ENCODE peak calls at places on chromosomes 13 and 19, in five cellular contexts. One of them, this sample, is unnamed.

GRCh38 chr19:46372901-46373572 is 26.1 kb downstream of the PPP5C start:
- DNase-seq in HepG2: no peak
- DNase-seq in K562: no peak
- DNase-seq in endothelial cell of umbilical vein: peak
- DNase-seq in SK-N-SH: no peak
- DNase-seq in this sample: peak

GRCh38 chr13:57630661-57631606 is 610 bp upstream of the PCDH17 start:
- DNase-seq in HepG2: no peak
- DNase-seq in endothelial cell of umbilical vein: peak
- DNase-seq in SK-N-SH: peak
- DNase-seq in K562: no peak
- DNase-seq in this sample: peak

GRCh38 chr13:105485061-105485460 is 1050.4 kb downstream of the EFNB2 start:
- DNase-seq in endothelial cell of umbilical vein: no peak
- DNase-seq in SK-N-SH: no peak
- DNase-seq in HepG2: no peak
- DNase-seq in K562: no peak
- DNase-seq in this sample: no peak

GRCh38 chr13:25961294-25961693 is 90.5 kb downstream of the SHISA2 start:
- DNase-seq in SK-N-SH: no peak
- DNase-seq in endothelial cell of umbilical vein: no peak
- DNase-seq in HepG2: no peak
- DNase-seq in K562: no peak
- DNase-seq in this sample: no peak

GRCh38 chr13:50592412-50593145 is 250.9 kb downstream of the DLEU7 start:
- DNase-seq in HepG2: no peak
- DNase-seq in SK-N-SH: no peak
- DNase-seq in endothelial cell of umbilical vein: peak
- DNase-seq in K562: no peak
- DNase-seq in this sample: no peak

GRCh38 chr13:79874396-79875360 is 393.7 kb downstream of the NDFIP2 start:
- DNase-seq in SK-N-SH: no peak
- DNase-seq in endothelial cell of umbilical vein: no peak
- DNase-seq in HepG2: no peak
- DNase-seq in K562: no peak
- DNase-seq in this sample: peak

GRCh38 chr19:51016798-51017683 is 2.5 kb downstream of the KLK10 start:
- DNase-seq in endothelial cell of umbilical vein: peak
- DNase-seq in SK-N-SH: peak
- DNase-seq in K562: peak
- DNase-seq in HepG2: peak
- DNase-seq in this sample: peak

GRCh38 chr13:69178000-69178399 is 929.6 kb upstream of the ATXN8OS start:
- DNase-seq in K562: no peak
- DNase-seq in SK-N-SH: no peak
- DNase-seq in endothelial cell of umbilical vein: no peak
- DNase-seq in HepG2: no peak
- DNase-seq in this sample: no peak

GRCh38 chr19:13521066-13521465 is 14.8 kb upstream of the CACNA1A start:
- DNase-seq in HepG2: no peak
- DNase-seq in SK-N-SH: no peak
- DNase-seq in K562: peak
- DNase-seq in endothelial cell of umbilical vein: no peak
- DNase-seq in this sample: no peak

GRCh38 chr13:20711301-20712044 is 8.0 kb downstream of the IL17D start:
- DNase-seq in HepG2: no peak
- DNase-seq in K562: peak
- DNase-seq in endothelial cell of umbilical vein: no peak
- DNase-seq in SK-N-SH: no peak
- DNase-seq in this sample: peak

DNA sequence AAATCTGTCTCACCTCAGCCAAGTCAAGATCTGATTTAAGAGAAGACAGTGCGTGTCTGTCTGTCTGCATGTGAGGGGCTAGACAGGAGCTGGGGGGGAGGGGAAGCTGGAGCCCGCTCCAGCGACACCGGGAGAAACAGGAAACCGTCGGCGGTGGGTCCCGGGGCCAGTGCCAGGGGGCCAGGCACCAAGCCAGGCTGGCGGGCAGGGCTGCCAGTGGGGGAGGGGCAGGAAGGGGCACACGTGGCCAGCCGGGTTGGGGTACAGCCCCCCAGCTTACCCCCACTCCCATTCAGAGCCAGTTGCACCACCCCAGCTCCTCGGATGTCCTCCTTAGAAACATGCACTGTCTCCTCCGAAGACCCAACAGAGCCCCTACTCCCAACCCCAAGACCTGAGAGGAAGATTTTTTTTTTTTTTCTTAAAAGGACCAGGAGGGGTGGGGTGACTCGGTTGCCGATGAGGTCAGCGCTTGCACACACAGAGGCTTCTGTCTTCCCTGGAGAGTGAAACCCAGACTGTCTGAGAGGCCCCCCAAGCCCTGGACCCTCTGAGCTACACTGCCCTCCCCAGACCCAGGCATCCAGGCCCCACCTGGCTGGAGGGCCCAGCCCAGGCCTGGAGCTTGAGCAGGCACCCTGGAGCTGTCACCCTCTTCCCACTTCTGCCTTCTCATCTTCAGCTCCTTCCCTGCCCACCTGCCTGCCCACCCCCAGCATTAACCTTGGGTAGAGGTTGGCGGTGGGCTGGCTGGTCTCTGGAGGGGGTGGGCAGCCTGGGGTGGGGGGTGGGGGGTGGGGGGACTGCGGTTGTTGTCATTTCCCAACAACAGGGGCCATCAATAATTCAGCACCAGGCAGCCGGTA is 4.0 kb downstream of the ERF start:
- DNase-seq in K562: no peak
- DNase-seq in HepG2: no peak
- DNase-seq in endothelial cell of umbilical vein: peak
- DNase-seq in SK-N-SH: peak
- DNase-seq in this sample: no peak
- H3K4me2 ChIP-seq in K562: no peak
- H3K4me2 ChIP-seq in HepG2: no peak
- H3K4me2 ChIP-seq in endothelial cell of umbilical vein: peak
- H3K4me2 ChIP-seq in SK-N-SH: peak
- H3K4me2 ChIP-seq in this sample: peak

GRCh38 chr19:31125071-31125470 is 224.2 kb downstream of the TSHZ3 start:
- DNase-seq in K562: no peak
- DNase-seq in SK-N-SH: no peak
- DNase-seq in HepG2: no peak
- DNase-seq in endothelial cell of umbilical vein: no peak
- DNase-seq in this sample: no peak

GRCh38 chr19:31126236-31126635 is 223.0 kb downstream of the TSHZ3 start:
- DNase-seq in endothelial cell of umbilical vein: no peak
- DNase-seq in HepG2: no peak
- DNase-seq in SK-N-SH: no peak
- DNase-seq in K562: no peak
- DNase-seq in this sample: no peak

GRCh38 chr19:31128291-31128690 is 220.9 kb downstream of the TSHZ3 start:
- DNase-seq in endothelial cell of umbilical vein: no peak
- DNase-seq in SK-N-SH: no peak
- DNase-seq in HepG2: no peak
- DNase-seq in K562: no peak
- DNase-seq in this sample: no peak

GRCh38 chr19:31132753-31133110 is 216.5 kb downstream of the TSHZ3 start:
- DNase-seq in HepG2: no peak
- DNase-seq in SK-N-SH: no peak
- DNase-seq in endothelial cell of umbilical vein: no peak
- DNase-seq in K562: no peak
- DNase-seq in this sample: no peak

GRCh38 chr19:31127132-31127967 is 221.9 kb downstream of the TSHZ3 start:
- DNase-seq in K562: no peak
- DNase-seq in SK-N-SH: no peak
- DNase-seq in HepG2: no peak
- DNase-seq in endothelial cell of umbilical vein: no peak
- DNase-seq in this sample: no peak
- TF ChIP-seq POLR2AphosphoS5 in K562: no peak
- TF ChIP-seq POLR2AphosphoS5 in SK-N-SH: peak
- TF ChIP-seq POLR2AphosphoS5 in HepG2: no peak
- TF ChIP-seq POLR2AphosphoS5 in endothelial cell of umbilical vein: no peak
- TF ChIP-seq POLR2AphosphoS5 in this sample: no peak

GRCh38 chr19:41554902-41555301 is 21.1 kb upstream of the CEACAM21 start:
- DNase-seq in SK-N-SH: no peak
- DNase-seq in HepG2: no peak
- DNase-seq in K562: no peak
- DNase-seq in endothelial cell of umbilical vein: peak
- DNase-seq in this sample: no peak
- H3K4me2 ChIP-seq in SK-N-SH: no peak
- H3K4me2 ChIP-seq in HepG2: no peak
- H3K4me2 ChIP-seq in K562: no peak
- H3K4me2 ChIP-seq in endothelial cell of umbilical vein: no peak
- H3K4me2 ChIP-seq in this sample: no peak

DNA sequence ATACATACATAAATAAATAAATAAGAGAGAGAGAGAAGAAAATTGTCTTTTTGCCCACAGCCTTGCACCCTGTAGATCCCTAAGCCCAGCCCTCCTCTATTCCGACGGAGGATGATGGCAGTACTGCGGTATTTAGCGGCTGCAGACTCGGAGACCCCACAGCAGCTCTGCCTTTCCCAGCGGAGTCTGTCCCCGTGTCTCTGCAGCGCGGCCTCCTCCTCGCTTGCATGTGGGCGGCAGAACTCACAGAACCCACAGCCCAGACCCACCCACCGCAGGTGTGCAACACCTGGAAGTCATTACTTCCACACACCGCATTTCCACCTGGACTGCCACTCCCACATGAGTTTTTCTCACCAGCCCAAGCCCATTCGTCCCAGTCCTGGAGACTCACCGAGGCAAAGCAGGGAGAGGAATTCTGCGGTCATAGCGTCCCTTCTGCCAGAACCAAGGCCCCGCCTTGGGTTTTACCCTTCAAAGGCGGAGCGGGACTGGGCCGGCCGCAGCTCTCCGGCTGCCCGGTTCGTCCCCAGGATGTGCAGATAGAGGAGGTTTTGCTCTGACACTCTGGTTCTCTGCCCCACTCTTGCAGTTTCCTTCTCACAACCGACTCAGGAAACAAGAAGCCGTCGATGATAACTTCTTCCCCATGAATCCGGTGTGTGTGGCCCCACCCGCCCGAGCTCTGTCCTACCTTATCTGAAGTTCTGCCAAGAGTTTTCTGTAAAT is at the start of gene VSTM1:
- DNase-seq in K562: peak
- DNase-seq in SK-N-SH: no peak
- DNase-seq in HepG2: no peak
- DNase-seq in endothelial cell of umbilical vein: no peak
- DNase-seq in this sample: no peak
- TF ChIP-seq POLR2AphosphoS5 in K562: no peak
- TF ChIP-seq POLR2AphosphoS5 in SK-N-SH: no peak
- TF ChIP-seq POLR2AphosphoS5 in HepG2: no peak
- TF ChIP-seq POLR2AphosphoS5 in endothelial cell of umbilical vein: no peak
- TF ChIP-seq POLR2AphosphoS5 in this sample: no peak

GRCh38 chr19:1362385-1363257 is 21.1 kb upstream of the NDUFS7 start:
- DNase-seq in SK-N-SH: no peak
- DNase-seq in endothelial cell of umbilical vein: no peak
- DNase-seq in K562: no peak
- DNase-seq in HepG2: no peak
- DNase-seq in this sample: no peak

GRCh38 chr19:1361601-1362384 is 21.9 kb upstream of the NDUFS7 start:
- DNase-seq in SK-N-SH: no peak
- DNase-seq in HepG2: no peak
- DNase-seq in endothelial cell of umbilical vein: peak
- DNase-seq in K562: no peak
- DNase-seq in this sample: no peak

GRCh38 chr19:1364070-1364719 is 19.5 kb upstream of the NDUFS7 start:
- DNase-seq in SK-N-SH: no peak
- DNase-seq in HepG2: no peak
- DNase-seq in endothelial cell of umbilical vein: no peak
- DNase-seq in K562: no peak
- DNase-seq in this sample: no peak

GRCh38 chr19:1365306-1365963 is 18.3 kb upstream of the NDUFS7 start:
- DNase-seq in K562: no peak
- DNase-seq in SK-N-SH: no peak
- DNase-seq in endothelial cell of umbilical vein: no peak
- DNase-seq in HepG2: no peak
- DNase-seq in this sample: no peak

GRCh38 chr19:1363599-1363998 is 20.1 kb upstream of the NDUFS7 start:
- DNase-seq in K562: no peak
- DNase-seq in SK-N-SH: no peak
- DNase-seq in endothelial cell of umbilical vein: no peak
- DNase-seq in HepG2: no peak
- DNase-seq in this sample: no peak
- H3K4me2 ChIP-seq in K562: no peak
- H3K4me2 ChIP-seq in SK-N-SH: no peak
- H3K4me2 ChIP-seq in endothelial cell of umbilical vein: no peak
- H3K4me2 ChIP-seq in HepG2: no peak
- H3K4me2 ChIP-seq in this sample: no peak

GRCh38 chr19:58477130-58477529 is 978 bp downstream of the ZNF446 start:
- DNase-seq in SK-N-SH: no peak
- DNase-seq in endothelial cell of umbilical vein: no peak
- DNase-seq in HepG2: no peak
- DNase-seq in K562: no peak
- DNase-seq in this sample: no peak
- TF ChIP-seq POLR2AphosphoS5 in SK-N-SH: no peak
- TF ChIP-seq POLR2AphosphoS5 in endothelial cell of umbilical vein: no peak
- TF ChIP-seq POLR2AphosphoS5 in HepG2: no peak
- TF ChIP-seq POLR2AphosphoS5 in K562: no peak
- TF ChIP-seq POLR2AphosphoS5 in this sample: no peak

GRCh38 chr13:113864303-113864890 is 521 bp upstream of the GAS6 start:
- DNase-seq in K562: no peak
- DNase-seq in HepG2: no peak
- DNase-seq in SK-N-SH: peak
- DNase-seq in endothelial cell of umbilical vein: peak
- DNase-seq in this sample: no peak
- H3K4me2 ChIP-seq in K562: peak
- H3K4me2 ChIP-seq in HepG2: peak
- H3K4me2 ChIP-seq in SK-N-SH: peak
- H3K4me2 ChIP-seq in endothelial cell of umbilical vein: peak
- H3K4me2 ChIP-seq in this sample: peak